ENCODE peak calls at places on chromosome 7, in nine cellular contexts. F is NCI-H1092 treated with DMSO at 0.1 percent for 48 hours; T is cardiac fibroblast; D is tibial artery; V is WERI-Rb-1; U is COR-L47; R is brain microvascular endothelial cell; I is stimulated activated CD4-positive, alpha-beta T cell treated with anti-CD3 and anti-CD28 coated beads, Interleukin-15, amount 100 ng/mL, for 24 hours; O is Peyer's patch. C is an unnamed sample.

GRCh38 chr7:42222891-42223290 is 14.1 kb downstream of the GLI3 start:
- DNase-seq in F (no peak), T (peak; percentile 10), D (no peak), V (no peak), U (no peak), R (no peak), I (no peak), O (no peak), C (no peak)

GRCh38 chr7:92200791-92201190 is 21.8 kb upstream of the LRRD1 start:
- DNase-seq in F (no peak), T (no peak), D (no peak), V (no peak), U (no peak), R (no peak), I (no peak), O (no peak), C (no peak)

GRCh38 chr7:98613601-98614425 is 3.3 kb upstream of the NPTX2 start:
- DNase-seq in F (no peak), T (peak; percentile 52), D (no peak), V (peak; percentile 60), U (no peak), R (peak; percentile 12), I (no peak), O (no peak), C (no peak)

GRCh38 chr7:139471740-139472353 is 11.6 kb downstream of the KLRG2 start:
- DNase-seq in F (no peak), T (peak; percentile 17), D (no peak), V (peak; percentile 66), U (no peak), R (no peak), I (no peak), O (no peak), C (no peak)

GRCh38 chr7:41711283-41712064 is 8.6 kb upstream of the INHBA start:
- DNase-seq in F (no peak), T (peak; percentile 45), D (no peak), V (peak; percentile 13), U (no peak), R (no peak), I (peak; percentile 5), O (no peak), C (peak; percentile 34)

GRCh38 chr7:27184342-27185012 is 555 bp downstream of the HOXA11 start:
- DNase-seq in F (no peak), T (peak; percentile 19), D (peak; percentile 45), V (peak; percentile 26), U (peak; percentile 35), R (no peak), I (peak; percentile 48), O (peak; percentile 68), C (no peak)

GRCh38 chr7:77752016-77752415 is 46.2 kb downstream of the TMEM60 start:
- DNase-seq in F (no peak), T (no peak), D (no peak), V (no peak), U (no peak), R (no peak), I (no peak), O (no peak), C (no peak)

GRCh38 chr7:36827914-36828313 is 103.6 kb upstream of the AOAH start:
- DNase-seq in F (no peak), T (no peak), D (no peak), V (no peak), U (no peak), R (no peak), I (no peak), O (no peak), C (no peak)

GRCh38 chr7:27834179-27834921 is 94.4 kb downstream of the TAX1BP1 start:
- DNase-seq in F (no peak), T (no peak), D (no peak), V (no peak), U (no peak), R (no peak), I (no peak), O (no peak), C (no peak)

GRCh38 chr7:129522088-129522970 is 20.0 kb downstream of the SMKR1 start:
- DNase-seq in F (no peak), T (peak; percentile 11), D (no peak), V (no peak), U (no peak), R (peak; percentile 9), I (no peak), O (no peak), C (no peak)

GRCh38 chr7:152051968-152052367 is 26.5 kb downstream of the GALNT11 start:
- DNase-seq in F (no peak), T (no peak), D (no peak), V (no peak), U (no peak), R (no peak), I (no peak), O (no peak), C (no peak)

GRCh38 chr7:2722591-2722990 is 34.6 kb downstream of the AMZ1 start:
- DNase-seq in F (no peak), T (no peak), D (peak; percentile 5), V (no peak), U (no peak), R (no peak), I (no peak), O (no peak), C (no peak)

GRCh38 chr7:22663319-22663718 is 63.7 kb upstream of the IL6 start:
- DNase-seq in F (no peak), T (peak; percentile 81), D (no peak), V (no peak), U (no peak), R (no peak), I (peak; percentile 38), O (no peak), C (no peak)

GRCh38 chr7:50853311-50853710 is 70.6 kb upstream of the GRB10 start:
- DNase-seq in F (no peak), T (no peak), D (no peak), V (no peak), U (no peak), R (no peak), I (no peak), O (no peak), C (no peak)

GRCh38 chr7:63028376-63029206 is 970.1 kb upstream of the ZNF722 start:
- DNase-seq in F (no peak), T (no peak), D (no peak), V (no peak), U (no peak), R (no peak), I (no peak), O (no peak), C (no peak)

GRCh38 chr7:150784120-150784736 is 15.9 kb downstream of the TMEM176B start:
- DNase-seq in F (no peak), T (no peak), D (no peak), V (no peak), U (no peak), R (no peak), I (no peak), O (peak; percentile 69), C (peak; percentile 80)

GRCh38 chr7:151782598-151783448 is 94.1 kb downstream of the PRKAG2 start:
- DNase-seq in F (no peak), T (peak; percentile 55), D (peak; percentile 75), V (peak; percentile 87), U (no peak), R (peak; percentile 34), I (peak; percentile 85), O (peak; percentile 78), C (peak; percentile 62)

GRCh38 chr7:44177570-44178131 is 11.6 kb downstream of the GCK start:
- DNase-seq in F (no peak), T (peak; percentile 40), D (no peak), V (no peak), U (peak; percentile 24), R (peak; percentile 28), I (no peak), O (no peak), C (no peak)